ENCODE peak calls at places on chromosomes 13 and 19, in five cellular contexts. F is K562, T is IMR-90, K is A549, L is H1. R is an unnamed sample.

GRCh38 chr13:37870895-37871550 is 1.5 kb upstream of the TRPC4 start:
- DNase-seq in F (no peak), T (peak; percentile 79), K (no peak), L (peak; percentile 46), R (no peak)

GRCh38 chr19:19105365-19106060 is 32.8 kb downstream of the TMEM161A start:
- DNase-seq in F (peak; percentile 92), T (no peak), K (peak; percentile 72), L (peak; percentile 88), R (peak; percentile 56)

GRCh38 chr19:7482584-7483439 is 6.0 kb downstream of the PEX11G start:
- DNase-seq in F (peak; percentile 93), T (no peak), K (no peak), L (peak; percentile 88), R (peak; percentile 91)

GRCh38 chr13:39335721-39336120 is 267.3 kb downstream of the LHFPL6 start:
- DNase-seq in F (no peak), T (no peak), K (no peak), L (no peak), R (no peak)

GRCh38 chr19:18117692-18118378 is 20.3 kb downstream of the MAST3 start:
- DNase-seq in F (peak; percentile 99), T (peak; percentile 73), K (peak; percentile 70), L (peak; percentile 97), R (peak; percentile 99)

GRCh38 chr13:22648325-22648758 is 532.4 kb upstream of the SGCG start:
- DNase-seq in F (no peak), T (no peak), K (no peak), L (peak; percentile 47), R (no peak)

GRCh38 chr13:51305558-51305957 is 33.9 kb upstream of the SERPINE3 start:
- DNase-seq in F (no peak), T (no peak), K (no peak), L (no peak), R (no peak)

GRCh38 chr19:48896191-48896720 is 2.3 kb downstream of the TULP2 start:
- DNase-seq in F (peak; percentile 84), T (no peak), K (no peak), L (peak; percentile 96), R (peak; percentile 90)

GRCh38 chr19:13633109-13633508 is 126.8 kb upstream of the CACNA1A start:
- DNase-seq in F (no peak), T (peak; percentile 79), K (no peak), L (no peak), R (no peak)

GRCh38 chr19:2554856-2555255 is 78.9 kb downstream of the GADD45B start:
- DNase-seq in F (no peak), T (peak; percentile 23), K (no peak), L (no peak), R (no peak)

GRCh38 chr13:37602743-37603381 is 4.3 kb upstream of the POSTN start:
- DNase-seq in F (no peak), T (peak; percentile 47), K (no peak), L (no peak), R (peak; percentile 3)

GRCh38 chr19:9054768-9055167 is 32.1 kb upstream of the OR1M1 start:
- DNase-seq in F (no peak), T (no peak), K (peak; percentile 70), L (peak; percentile 54), R (no peak)

GRCh38 chr19:33373701-33374405 is at the start of gene CEBPG:
- DNase-seq in F (peak; percentile 79), T (peak; percentile 64), K (no peak), L (peak; percentile 59), R (peak; percentile 88)

GRCh38 chr13:24851546-24851945 is 87.6 kb downstream of the RNF17 start:
- DNase-seq in F (no peak), T (peak; percentile 61), K (no peak), L (no peak), R (no peak)

GRCh38 chr19:34260771-34261173 is 6.4 kb downstream of the GARRE1 start:
- DNase-seq in F (no peak), T (peak; percentile 43), K (no peak), L (no peak), R (no peak)

GRCh38 chr19:52789440-52789839 is 2.8 kb upstream of the ZNF600 start:
- DNase-seq in F (no peak), T (no peak), K (no peak), L (no peak), R (no peak)

GRCh38 chr19:13637664-13638063 is 126.7 kb upstream of the MRI1 start:
- DNase-seq in F (no peak), T (peak; percentile 88), K (no peak), L (no peak), R (no peak)

GRCh38 chr13:27704681-27705080 is 83.0 kb downstream of the POLR1D start:
- DNase-seq in F (no peak), T (no peak), K (no peak), L (no peak), R (no peak)
- TF ChIP-seq RFX5 in F (no peak), T (no peak), K (no peak), L (no peak), R (no peak)

GRCh38 chr13:91280806-91281205 is 66.7 kb upstream of the MIR17HG start:
- DNase-seq in F (no peak), T (no peak), K (no peak), L (no peak), R (no peak)
- TF ChIP-seq RFX5 in F (no peak), T (no peak), K (no peak), L (no peak), R (no peak)

GRCh38 chr13:93872948-93873347 is 606.5 kb downstream of the DCT start:
- DNase-seq in F (no peak), T (no peak), K (no peak), L (no peak), R (no peak)

GRCh38 chr13:93872376-93872775 is 607.1 kb downstream of the DCT start:
- DNase-seq in F (no peak), T (no peak), K (no peak), L (no peak), R (no peak)

GRCh38 chr13:93876236-93876635 is 603.2 kb downstream of the DCT start:
- DNase-seq in F (no peak), T (no peak), K (no peak), L (no peak), R (no peak)

GRCh38 chr13:93878675-93879074 is 600.8 kb downstream of the DCT start:
- DNase-seq in F (no peak), T (no peak), K (no peak), L (no peak), R (no peak)

DNA sequence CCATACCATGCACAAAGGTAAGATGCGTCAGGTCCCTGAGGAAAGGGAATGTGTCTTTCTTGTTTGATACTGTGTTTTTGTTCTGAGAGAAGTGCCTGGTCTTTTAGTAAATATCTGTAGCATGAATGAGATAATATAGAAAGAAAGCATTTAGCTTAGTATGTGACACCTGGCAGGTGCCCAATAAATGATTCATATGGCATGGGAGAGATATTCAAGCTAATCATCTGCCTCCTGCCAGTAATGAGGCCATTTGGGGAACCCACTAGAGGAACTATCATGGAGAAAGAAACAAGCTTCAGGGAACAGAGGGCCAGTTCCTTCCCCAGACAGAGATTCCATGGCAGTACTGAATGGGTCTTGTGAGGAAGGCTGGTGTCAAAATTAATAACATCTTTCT is 604.0 kb downstream of the DCT start:
- DNase-seq in F (no peak), T (peak; percentile 82), K (no peak), L (no peak), R (no peak)
- TF ChIP-seq RFX5 in F (no peak), T (no peak), K (no peak), L (no peak), R (no peak)

DNA sequence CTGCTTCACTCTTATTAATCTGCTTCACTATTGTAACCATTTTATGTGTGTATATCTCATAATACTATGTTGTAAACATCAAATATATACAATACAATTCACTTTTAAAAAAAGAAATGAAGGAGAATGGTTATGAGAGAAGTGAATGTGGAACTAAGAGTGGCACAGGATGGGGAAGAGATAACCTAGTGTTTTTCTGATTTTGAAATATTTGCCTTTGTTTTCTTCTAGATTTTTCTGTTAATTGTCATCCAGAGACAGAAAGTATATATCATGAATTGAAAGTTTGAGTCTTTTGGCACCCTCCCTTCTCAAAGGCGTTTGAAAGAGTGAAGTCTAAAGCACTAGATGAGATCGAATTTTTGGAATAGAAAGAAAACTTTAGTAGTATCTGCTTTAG is 2.8 kb downstream of the DNAJC3 start:
- DNase-seq in F (no peak), T (no peak), K (no peak), L (no peak), R (no peak)
- TF ChIP-seq RFX5 in F (no peak), T (no peak), K (no peak), L (no peak), R (no peak)

GRCh38 chr13:31912641-31913401 is 118.8 kb upstream of the FRY start:
- DNase-seq in F (no peak), T (no peak), K (no peak), L (no peak), R (peak; percentile 25)

GRCh38 chr13:31913459-31913858 is 118.1 kb upstream of the FRY start:
- DNase-seq in F (no peak), T (no peak), K (no peak), L (no peak), R (no peak)

GRCh38 chr13:31910633-31911032 is 120.9 kb upstream of the FRY start:
- DNase-seq in F (no peak), T (no peak), K (no peak), L (no peak), R (no peak)

GRCh38 chr13:31918707-31919106 is 112.9 kb upstream of the FRY start:
- DNase-seq in F (no peak), T (no peak), K (no peak), L (no peak), R (no peak)

GRCh38 chr13:31914843-31915242 is 116.7 kb upstream of the FRY start:
- DNase-seq in F (no peak), T (no peak), K (no peak), L (no peak), R (no peak)
- TF ChIP-seq RFX5 in F (no peak), T (no peak), K (no peak), L (no peak), R (no peak)

DNA sequence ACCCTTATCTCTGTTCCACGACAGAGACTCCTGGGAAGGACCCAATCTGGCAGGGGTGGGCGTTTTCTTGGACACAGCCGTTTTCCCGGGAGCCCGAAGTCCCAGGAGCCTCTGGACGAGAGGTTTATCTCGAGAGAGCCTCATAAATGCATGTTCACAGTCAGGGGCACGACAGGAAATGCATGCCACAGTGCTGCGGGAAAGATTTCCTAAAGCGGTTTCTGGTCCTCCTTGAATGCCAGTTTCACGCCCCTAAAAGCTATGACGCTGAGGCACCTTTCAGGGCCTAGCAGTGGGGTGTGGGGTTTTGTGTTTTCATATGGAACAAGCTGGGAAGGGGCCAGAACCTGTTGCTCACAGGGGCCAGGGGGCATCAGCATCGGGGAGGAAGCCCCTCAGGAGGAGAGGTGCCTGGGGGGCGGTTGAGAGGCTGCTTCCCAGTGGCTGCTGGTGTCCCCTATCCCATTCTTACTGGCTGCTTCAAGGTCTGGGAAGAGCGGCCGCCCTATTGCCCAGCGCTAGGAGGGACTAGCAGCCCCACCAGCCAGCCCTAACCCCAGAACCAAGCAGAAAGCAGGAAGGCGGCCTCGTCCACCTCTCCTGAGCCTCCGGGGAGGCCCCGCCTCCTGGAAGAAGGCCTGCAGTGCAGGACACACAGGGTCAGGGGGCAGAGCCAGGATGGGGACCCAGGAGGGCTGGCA is 157.0 kb downstream of the KDM4B start:
- DNase-seq in F (no peak), T (peak; percentile 4), K (no peak), L (peak; percentile 67), R (no peak)
- TF ChIP-seq RFX5 in F (no peak), T (no peak), K (no peak), L (no peak), R (no peak)

GRCh38 chr19:797528-798414 is 519 bp downstream of the PTBP1 start:
- DNase-seq in F (peak; percentile 97), T (peak; percentile 85), K (peak; percentile 91), L (peak; percentile 84), R (peak; percentile 98)
- TF ChIP-seq RFX5 in F (no peak), T (no peak), K (no peak), L (no peak), R (no peak)